ENCODE peak calls at places on chromosomes 5 and 9, in seven cellular contexts. O is nephron progenitor cell; J is cardiac muscle cell; C is GM04504; Q is H4; D is stimulated activated CD4-positive, alpha-beta T cell treated with anti-CD3 and anti-CD28 coated beads, Interleukin-2, amount 100 ng/mL, for 48 hours; Y is G401. E is an unnamed sample.

GRCh38 chr5:150503386-150503785 is 4.5 kb upstream of the NDST1 start:
- DNase-seq in J (no peak), D (no peak), Y (no peak), C (no peak), O (no peak), Q (no peak), E (no peak)

GRCh38 chr5:115977096-115977495 is 14.8 kb downstream of the LVRN start:
- DNase-seq in J (no peak), D (no peak), C (no peak), Q (no peak), Y (no peak), O (no peak), E (no peak)

GRCh38 chr5:166624573-166624972 is 1666.9 kb upstream of the WWC1 start:
- DNase-seq in J (peak; percentile 44), D (no peak), Q (no peak), Y (no peak), C (no peak), O (no peak), E (no peak)

GRCh38 chr5:109838157-109838556 is 148.4 kb downstream of the MAN2A1 start:
- DNase-seq in O (no peak), J (no peak), C (no peak), D (no peak), Y (no peak), Q (no peak), E (no peak)

GRCh38 chr5:108655750-108656450 is 91.8 kb upstream of the FER start:
- DNase-seq in C (peak; percentile 23), Q (peak; percentile 74), D (no peak), O (no peak), J (peak; percentile 85), Y (no peak), E (peak; percentile 67)

GRCh38 chr9:95605826-95606555 is 89.2 kb upstream of the PTCH1 start:
- DNase-seq in C (no peak), J (no peak), D (no peak), O (peak; percentile 46), Y (no peak), Q (no peak), E (no peak)

GRCh38 chr9:79145442-79145841 is 426.3 kb upstream of the TLE4 start:
- DNase-seq in O (no peak), D (no peak), Y (no peak), J (no peak), C (no peak), Q (no peak), E (no peak)

GRCh38 chr9:124045076-124045829 is 33.7 kb downstream of the LHX2 start:
- DNase-seq in Q (peak; percentile 35), O (peak; percentile 55), D (no peak), J (peak; percentile 78), C (no peak), Y (no peak), E (no peak)

GRCh38 chr9:79577969-79578723 is 6.4 kb downstream of the TLE4 start:
- DNase-seq in D (no peak), O (no peak), Q (peak; percentile 62), J (no peak), Y (no peak), C (no peak), E (peak; percentile 77)

GRCh38 chr5:55966284-55966683 is 28.5 kb downstream of the IL6ST start:
- DNase-seq in Y (no peak), D (no peak), Q (no peak), J (no peak), C (no peak), O (no peak), E (no peak)

GRCh38 chr9:123194023-123194422 is 74.4 kb downstream of the STRBP start:
- DNase-seq in Y (no peak), C (no peak), Q (no peak), D (no peak), J (no peak), O (no peak), E (no peak)

GRCh38 chr5:32687167-32687831 is 23.8 kb upstream of the NPR3 start:
- DNase-seq in Q (no peak), O (no peak), Y (peak; percentile 4), D (no peak), J (peak; percentile 68), C (no peak), E (peak; percentile 47)

GRCh38 chr5:169301386-169301930 is 519 bp upstream of the SLIT3 start:
- DNase-seq in Y (no peak), Q (no peak), D (no peak), C (no peak), J (peak; percentile 22), O (no peak), E (no peak)

GRCh38 chr5:169152946-169153345 is 148.0 kb downstream of the SLIT3 start:
- DNase-seq in Y (no peak), D (no peak), O (no peak), Q (no peak), C (no peak), J (no peak), E (no peak)

GRCh38 chr5:73183491-73183891 is 10.5 kb downstream of the TMEM174 start:
- DNase-seq in Y (no peak), Q (no peak), D (no peak), J (no peak), C (no peak), O (no peak), E (no peak)

GRCh38 chr5:52878671-52879070 is 91.0 kb downstream of the ITGA1 start:
- DNase-seq in J (peak; percentile 70), C (no peak), O (no peak), Q (peak; percentile 48), D (no peak), Y (no peak), E (peak; percentile 63)

GRCh38 chr5:111929892-111930291 is 172.9 kb upstream of the NREP start:
- DNase-seq in D (no peak), J (peak; percentile 90), O (no peak), Y (no peak), C (peak; percentile 74), Q (no peak), E (peak; percentile 94)

GRCh38 chr5:97412959-97413358 is 229.9 kb upstream of the RIOK2 start:
- DNase-seq in O (no peak), D (no peak), C (no peak), J (no peak), Q (no peak), Y (no peak), E (no peak)

GRCh38 chr9:129549684-129550083 is 71.2 kb downstream of the C9orf50 start:
- DNase-seq in Q (no peak), O (peak; percentile 42), J (peak; percentile 74), Y (peak; percentile 63), C (no peak), D (no peak), E (peak; percentile 42)

GRCh38 chr9:95611354-95611753 is 94.6 kb upstream of the PTCH1 start:
- DNase-seq in O (no peak), J (no peak), C (no peak), Q (no peak), Y (no peak), D (no peak), E (no peak)

GRCh38 chr5:39466804-39467203 is 42.0 kb upstream of the DAB2 start:
- DNase-seq in C (no peak), Q (no peak), D (no peak), Y (no peak), O (no peak), J (no peak), E (no peak)

GRCh38 chr9:76808636-76809035 is 44.4 kb downstream of the PCA3 start:
- DNase-seq in D (no peak), C (no peak), J (no peak), Y (no peak), O (no peak), Q (no peak), E (peak; percentile 18)

GRCh38 chr5:87570366-87570765 is 157.6 kb upstream of the CCNH start:
- DNase-seq in O (no peak), Y (no peak), D (no peak), C (no peak), J (no peak), Q (no peak), E (no peak)

GRCh38 chr9:90665072-90665471 is 22.4 kb upstream of the DIRAS2 start:
- DNase-seq in O (peak; percentile 3), Y (no peak), D (no peak), C (no peak), J (no peak), Q (no peak), E (no peak)